ENCODE peak calls at places on chromosomes 11 and 22, in nine cellular contexts. One of them, this sample, is unnamed.

GRCh38 chr11:106706355-106706754 is 311.9 kb downstream of the GUCY1A2 start:
- DNase-seq in PC-3: peak; percentile 95
- DNase-seq in body of pancreas: no peak
- DNase-seq in effector memory CD4-positive, alpha-beta T cell: no peak
- DNase-seq in psoas muscle: no peak
- DNase-seq in lower lobe of right lung: no peak
- DNase-seq in naive thymus-derived CD4-positive, alpha-beta T cell: no peak
- DNase-seq in WERI-Rb-1: no peak
- DNase-seq in lung: no peak
- DNase-seq in this sample: no peak

GRCh38 chr11:94934362-94934761 is 39.0 kb downstream of the CWC15 start:
- DNase-seq in PC-3: no peak
- DNase-seq in body of pancreas: no peak
- DNase-seq in effector memory CD4-positive, alpha-beta T cell: no peak
- DNase-seq in psoas muscle: no peak
- DNase-seq in lower lobe of right lung: no peak
- DNase-seq in naive thymus-derived CD4-positive, alpha-beta T cell: no peak
- DNase-seq in WERI-Rb-1: no peak
- DNase-seq in lung: no peak
- DNase-seq in this sample: peak; percentile 88

GRCh38 chr22:39152511-39153219 is at the start of gene CBX7:
- DNase-seq in PC-3: peak; percentile 84
- DNase-seq in body of pancreas: peak; percentile 95
- DNase-seq in effector memory CD4-positive, alpha-beta T cell: peak; percentile 92
- DNase-seq in psoas muscle: peak; percentile 96
- DNase-seq in lower lobe of right lung: peak; percentile 97
- DNase-seq in naive thymus-derived CD4-positive, alpha-beta T cell: peak; percentile 93
- DNase-seq in WERI-Rb-1: peak; percentile 94
- DNase-seq in lung: peak; percentile 94
- DNase-seq in this sample: peak; percentile 89

GRCh38 chr22:36589856-36590255 is 60.9 kb upstream of the EIF3D start:
- DNase-seq in PC-3: no peak
- DNase-seq in body of pancreas: no peak
- DNase-seq in effector memory CD4-positive, alpha-beta T cell: no peak
- DNase-seq in psoas muscle: no peak
- DNase-seq in lower lobe of right lung: no peak
- DNase-seq in naive thymus-derived CD4-positive, alpha-beta T cell: no peak
- DNase-seq in WERI-Rb-1: no peak
- DNase-seq in lung: no peak
- DNase-seq in this sample: no peak

GRCh38 chr11:116459644-116460043 is 313.1 kb downstream of the BUD13 start:
- DNase-seq in PC-3: no peak
- DNase-seq in body of pancreas: no peak
- DNase-seq in effector memory CD4-positive, alpha-beta T cell: no peak
- DNase-seq in psoas muscle: no peak
- DNase-seq in lower lobe of right lung: no peak
- DNase-seq in naive thymus-derived CD4-positive, alpha-beta T cell: no peak
- DNase-seq in WERI-Rb-1: no peak
- DNase-seq in lung: no peak
- DNase-seq in this sample: no peak

GRCh38 chr22:38956551-38956950 is 858 bp upstream of the APOBEC3A start:
- DNase-seq in PC-3: no peak
- DNase-seq in body of pancreas: no peak
- DNase-seq in effector memory CD4-positive, alpha-beta T cell: no peak
- DNase-seq in psoas muscle: no peak
- DNase-seq in lower lobe of right lung: no peak
- DNase-seq in naive thymus-derived CD4-positive, alpha-beta T cell: no peak
- DNase-seq in WERI-Rb-1: no peak
- DNase-seq in lung: no peak
- DNase-seq in this sample: no peak

GRCh38 chr11:61760946-61761345 is 8.5 kb downstream of the MYRF start:
- DNase-seq in PC-3: no peak
- DNase-seq in body of pancreas: no peak
- DNase-seq in effector memory CD4-positive, alpha-beta T cell: no peak
- DNase-seq in psoas muscle: no peak
- DNase-seq in lower lobe of right lung: no peak
- DNase-seq in naive thymus-derived CD4-positive, alpha-beta T cell: no peak
- DNase-seq in WERI-Rb-1: no peak
- DNase-seq in lung: no peak
- DNase-seq in this sample: no peak

GRCh38 chr11:47641585-47642098 is 717 bp downstream of the MTCH2 start:
- DNase-seq in PC-3: peak; percentile 6
- DNase-seq in body of pancreas: no peak
- DNase-seq in effector memory CD4-positive, alpha-beta T cell: no peak
- DNase-seq in psoas muscle: no peak
- DNase-seq in lower lobe of right lung: no peak
- DNase-seq in naive thymus-derived CD4-positive, alpha-beta T cell: no peak
- DNase-seq in WERI-Rb-1: no peak
- DNase-seq in lung: no peak
- DNase-seq in this sample: peak; percentile 49

GRCh38 chr11:74321487-74322188 is 10.2 kb upstream of the P4HA3 start:
- DNase-seq in PC-3: peak; percentile 77
- DNase-seq in body of pancreas: no peak
- DNase-seq in effector memory CD4-positive, alpha-beta T cell: no peak
- DNase-seq in psoas muscle: no peak
- DNase-seq in lower lobe of right lung: no peak
- DNase-seq in naive thymus-derived CD4-positive, alpha-beta T cell: no peak
- DNase-seq in WERI-Rb-1: peak; percentile 27
- DNase-seq in lung: no peak
- DNase-seq in this sample: peak; percentile 57

GRCh38 chr11:74390697-74391096 is 7.5 kb downstream of the PGM2L1 start:
- DNase-seq in PC-3: no peak
- DNase-seq in body of pancreas: no peak
- DNase-seq in effector memory CD4-positive, alpha-beta T cell: no peak
- DNase-seq in psoas muscle: no peak
- DNase-seq in lower lobe of right lung: no peak
- DNase-seq in naive thymus-derived CD4-positive, alpha-beta T cell: no peak
- DNase-seq in WERI-Rb-1: no peak
- DNase-seq in lung: no peak
- DNase-seq in this sample: no peak

GRCh38 chr22:39139933-39140332 is 12.5 kb downstream of the CBX7 start:
- DNase-seq in PC-3: no peak
- DNase-seq in body of pancreas: no peak
- DNase-seq in effector memory CD4-positive, alpha-beta T cell: no peak
- DNase-seq in psoas muscle: no peak
- DNase-seq in lower lobe of right lung: no peak
- DNase-seq in naive thymus-derived CD4-positive, alpha-beta T cell: no peak
- DNase-seq in WERI-Rb-1: no peak
- DNase-seq in lung: no peak
- DNase-seq in this sample: no peak

GRCh38 chr11:74749127-74749964 is 697 bp downstream of the RNF169 start:
- DNase-seq in PC-3: peak; percentile 53
- DNase-seq in body of pancreas: peak; percentile 49
- DNase-seq in effector memory CD4-positive, alpha-beta T cell: peak; percentile 17
- DNase-seq in psoas muscle: peak; percentile 52
- DNase-seq in lower lobe of right lung: peak; percentile 79
- DNase-seq in naive thymus-derived CD4-positive, alpha-beta T cell: peak; percentile 40
- DNase-seq in WERI-Rb-1: peak; percentile 48
- DNase-seq in lung: peak; percentile 57
- DNase-seq in this sample: peak; percentile 65

GRCh38 chr11:120142072-120142423 is 4.1 kb upstream of the TRIM29 start:
- DNase-seq in PC-3: no peak
- DNase-seq in body of pancreas: peak; percentile 7
- DNase-seq in effector memory CD4-positive, alpha-beta T cell: no peak
- DNase-seq in psoas muscle: no peak
- DNase-seq in lower lobe of right lung: no peak
- DNase-seq in naive thymus-derived CD4-positive, alpha-beta T cell: no peak
- DNase-seq in WERI-Rb-1: no peak
- DNase-seq in lung: peak; percentile 26
- DNase-seq in this sample: no peak

DNA sequence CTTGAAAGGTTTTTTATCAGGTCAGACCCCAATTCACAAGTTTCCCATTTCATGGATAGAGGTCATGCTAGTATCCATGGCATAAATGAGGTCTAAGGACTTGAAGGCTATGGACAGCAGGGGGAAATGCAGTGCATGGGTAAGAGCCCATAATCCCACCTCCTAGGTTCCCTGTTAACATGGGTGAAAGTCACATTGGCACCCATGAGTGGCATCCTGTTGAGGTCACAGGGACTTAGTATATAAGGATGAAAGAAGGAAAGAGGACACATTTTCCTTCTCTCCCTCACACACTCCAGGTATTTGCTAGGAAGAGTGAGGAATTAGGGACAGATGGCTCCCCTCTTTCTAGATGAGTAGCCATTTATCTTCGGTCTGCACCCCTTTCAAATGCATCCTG is 9.4 kb upstream of the GLYAT start:
- DNase-seq in PC-3: no peak
- DNase-seq in body of pancreas: no peak
- DNase-seq in effector memory CD4-positive, alpha-beta T cell: no peak
- DNase-seq in psoas muscle: no peak
- DNase-seq in lower lobe of right lung: no peak
- DNase-seq in naive thymus-derived CD4-positive, alpha-beta T cell: no peak
- DNase-seq in WERI-Rb-1: no peak
- DNase-seq in lung: no peak
- DNase-seq in this sample: no peak
- H3K9me3 ChIP-seq in PC-3: peaks cover 9% of the 10 kb centered on the region
- H3K9me3 ChIP-seq in body of pancreas: peaks cover 13% of the 10 kb centered on the region
- H3K9me3 ChIP-seq in effector memory CD4-positive, alpha-beta T cell: no peaks in the 10 kb centered on the region
- H3K9me3 ChIP-seq in psoas muscle: no peaks in the 10 kb centered on the region
- H3K9me3 ChIP-seq in lower lobe of right lung: peaks cover 20% of the 10 kb centered on the region
- H3K9me3 ChIP-seq in naive thymus-derived CD4-positive, alpha-beta T cell: no peaks in the 10 kb centered on the region
- H3K9me3 ChIP-seq in WERI-Rb-1: peaks cover 3% of the 10 kb centered on the region
- H3K9me3 ChIP-seq in lung: peaks cover 12% of the 10 kb centered on the region
- H3K9me3 ChIP-seq in this sample: peaks cover 3% of the 10 kb centered on the region

DNA sequence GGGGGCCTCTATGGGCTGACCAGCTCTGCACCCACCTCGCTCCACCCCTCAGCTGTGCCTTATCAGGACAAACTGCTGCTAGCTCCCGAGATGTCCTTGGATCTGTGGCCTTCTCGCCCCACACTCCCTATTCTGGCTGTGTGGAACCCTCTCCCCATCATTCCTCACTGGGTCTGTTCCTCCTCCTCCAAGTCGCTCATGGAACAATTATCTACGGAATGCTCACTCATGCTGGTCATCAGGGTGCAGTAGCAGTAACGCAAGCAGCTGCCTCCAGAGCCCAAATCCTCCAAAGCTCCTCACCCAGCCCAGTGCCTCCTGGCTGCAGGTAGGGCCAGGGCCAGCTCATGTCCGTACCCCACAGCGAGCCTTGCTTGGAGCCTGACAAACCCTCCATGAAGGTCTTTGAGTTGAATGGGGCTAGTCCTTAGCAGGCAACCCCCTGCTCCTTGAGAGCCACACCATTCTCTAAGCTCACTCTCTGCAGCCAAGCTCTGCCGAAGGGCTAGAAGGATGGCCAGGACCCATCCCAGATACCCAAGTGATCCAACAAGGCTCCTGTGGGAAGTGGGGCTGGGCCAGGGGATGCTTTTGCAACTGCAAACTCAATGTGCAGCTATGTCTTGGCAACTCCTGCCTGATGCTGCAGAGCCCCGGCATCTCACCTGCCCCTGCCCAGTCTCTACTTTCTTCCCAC is 977.8 kb downstream of the TBC1D22A start:
- DNase-seq in PC-3: no peak
- DNase-seq in body of pancreas: no peak
- DNase-seq in effector memory CD4-positive, alpha-beta T cell: no peak
- DNase-seq in psoas muscle: no peak
- DNase-seq in lower lobe of right lung: no peak
- DNase-seq in naive thymus-derived CD4-positive, alpha-beta T cell: no peak
- DNase-seq in WERI-Rb-1: no peak
- DNase-seq in lung: no peak
- DNase-seq in this sample: no peak
- H3K9me3 ChIP-seq in PC-3: no peaks in the 10 kb centered on the region
- H3K9me3 ChIP-seq in body of pancreas: no peaks in the 10 kb centered on the region
- H3K9me3 ChIP-seq in effector memory CD4-positive, alpha-beta T cell: no peaks in the 10 kb centered on the region
- H3K9me3 ChIP-seq in psoas muscle: no peaks in the 10 kb centered on the region
- H3K9me3 ChIP-seq in lower lobe of right lung: no peaks in the 10 kb centered on the region
- H3K9me3 ChIP-seq in naive thymus-derived CD4-positive, alpha-beta T cell: no peaks in the 10 kb centered on the region
- H3K9me3 ChIP-seq in WERI-Rb-1: no peaks in the 10 kb centered on the region
- H3K9me3 ChIP-seq in lung: no peaks in the 10 kb centered on the region
- H3K9me3 ChIP-seq in this sample: no peaks in the 10 kb centered on the region

GRCh38 chr22:47690166-47690565 is 927.7 kb downstream of the TBC1D22A start:
- DNase-seq in PC-3: no peak
- DNase-seq in body of pancreas: no peak
- DNase-seq in effector memory CD4-positive, alpha-beta T cell: no peak
- DNase-seq in psoas muscle: no peak
- DNase-seq in lower lobe of right lung: no peak
- DNase-seq in naive thymus-derived CD4-positive, alpha-beta T cell: no peak
- DNase-seq in WERI-Rb-1: no peak
- DNase-seq in lung: no peak
- DNase-seq in this sample: no peak
- H3K9me3 ChIP-seq in PC-3: no peaks in the 10 kb centered on the region
- H3K9me3 ChIP-seq in body of pancreas: no peaks in the 10 kb centered on the region
- H3K9me3 ChIP-seq in effector memory CD4-positive, alpha-beta T cell: no peaks in the 10 kb centered on the region
- H3K9me3 ChIP-seq in psoas muscle: no peaks in the 10 kb centered on the region
- H3K9me3 ChIP-seq in lower lobe of right lung: no peaks in the 10 kb centered on the region
- H3K9me3 ChIP-seq in naive thymus-derived CD4-positive, alpha-beta T cell: no peaks in the 10 kb centered on the region
- H3K9me3 ChIP-seq in WERI-Rb-1: no peaks in the 10 kb centered on the region
- H3K9me3 ChIP-seq in lung: peaks cover 6% of the 10 kb centered on the region
- H3K9me3 ChIP-seq in this sample: no peaks in the 10 kb centered on the region

GRCh38 chr11:90705661-90706060 is 482.8 kb upstream of the CHORDC1 start:
- DNase-seq in PC-3: no peak
- DNase-seq in body of pancreas: no peak
- DNase-seq in effector memory CD4-positive, alpha-beta T cell: no peak
- DNase-seq in psoas muscle: no peak
- DNase-seq in lower lobe of right lung: no peak
- DNase-seq in naive thymus-derived CD4-positive, alpha-beta T cell: no peak
- DNase-seq in WERI-Rb-1: no peak
- DNase-seq in lung: no peak
- DNase-seq in this sample: no peak
- H3K9me3 ChIP-seq in PC-3: no peaks in the 10 kb centered on the region
- H3K9me3 ChIP-seq in body of pancreas: no peaks in the 10 kb centered on the region
- H3K9me3 ChIP-seq in effector memory CD4-positive, alpha-beta T cell: no peaks in the 10 kb centered on the region
- H3K9me3 ChIP-seq in psoas muscle: no peaks in the 10 kb centered on the region
- H3K9me3 ChIP-seq in lower lobe of right lung: no peaks in the 10 kb centered on the region
- H3K9me3 ChIP-seq in naive thymus-derived CD4-positive, alpha-beta T cell: no peaks in the 10 kb centered on the region
- H3K9me3 ChIP-seq in WERI-Rb-1: no peaks in the 10 kb centered on the region
- H3K9me3 ChIP-seq in lung: peaks cover 2% of the 10 kb centered on the region
- H3K9me3 ChIP-seq in this sample: no peaks in the 10 kb centered on the region

GRCh38 chr11:84675631-84676030 is 951.5 kb downstream of the DLG2 start:
- DNase-seq in PC-3: no peak
- DNase-seq in body of pancreas: no peak
- DNase-seq in effector memory CD4-positive, alpha-beta T cell: no peak
- DNase-seq in psoas muscle: no peak
- DNase-seq in lower lobe of right lung: no peak
- DNase-seq in naive thymus-derived CD4-positive, alpha-beta T cell: no peak
- DNase-seq in WERI-Rb-1: no peak
- DNase-seq in lung: no peak
- DNase-seq in this sample: no peak
- H3K9me3 ChIP-seq in PC-3: no peaks in the 10 kb centered on the region
- H3K9me3 ChIP-seq in body of pancreas: no peaks in the 10 kb centered on the region
- H3K9me3 ChIP-seq in effector memory CD4-positive, alpha-beta T cell: no peaks in the 10 kb centered on the region
- H3K9me3 ChIP-seq in psoas muscle: no peaks in the 10 kb centered on the region
- H3K9me3 ChIP-seq in lower lobe of right lung: no peaks in the 10 kb centered on the region
- H3K9me3 ChIP-seq in naive thymus-derived CD4-positive, alpha-beta T cell: no peaks in the 10 kb centered on the region
- H3K9me3 ChIP-seq in WERI-Rb-1: no peaks in the 10 kb centered on the region
- H3K9me3 ChIP-seq in lung: no peaks in the 10 kb centered on the region
- H3K9me3 ChIP-seq in this sample: no peaks in the 10 kb centered on the region

GRCh38 chr11:99461913-99462312 is 441.2 kb downstream of the CNTN5 start:
- DNase-seq in PC-3: no peak
- DNase-seq in body of pancreas: no peak
- DNase-seq in effector memory CD4-positive, alpha-beta T cell: no peak
- DNase-seq in psoas muscle: no peak
- DNase-seq in lower lobe of right lung: no peak
- DNase-seq in naive thymus-derived CD4-positive, alpha-beta T cell: no peak
- DNase-seq in WERI-Rb-1: no peak
- DNase-seq in lung: no peak
- DNase-seq in this sample: no peak

GRCh38 chr11:99464985-99465384 is 444.2 kb downstream of the CNTN5 start:
- DNase-seq in PC-3: no peak
- DNase-seq in body of pancreas: no peak
- DNase-seq in effector memory CD4-positive, alpha-beta T cell: no peak
- DNase-seq in psoas muscle: no peak
- DNase-seq in lower lobe of right lung: no peak
- DNase-seq in naive thymus-derived CD4-positive, alpha-beta T cell: no peak
- DNase-seq in WERI-Rb-1: no peak
- DNase-seq in lung: no peak
- DNase-seq in this sample: no peak
- H3K9me3 ChIP-seq in PC-3: no peaks in the 10 kb centered on the region
- H3K9me3 ChIP-seq in body of pancreas: no peaks in the 10 kb centered on the region
- H3K9me3 ChIP-seq in effector memory CD4-positive, alpha-beta T cell: no peaks in the 10 kb centered on the region
- H3K9me3 ChIP-seq in psoas muscle: no peaks in the 10 kb centered on the region
- H3K9me3 ChIP-seq in lower lobe of right lung: no peaks in the 10 kb centered on the region
- H3K9me3 ChIP-seq in naive thymus-derived CD4-positive, alpha-beta T cell: no peaks in the 10 kb centered on the region
- H3K9me3 ChIP-seq in WERI-Rb-1: no peaks in the 10 kb centered on the region
- H3K9me3 ChIP-seq in lung: no peaks in the 10 kb centered on the region
- H3K9me3 ChIP-seq in this sample: no peaks in the 10 kb centered on the region

This sample was measured in A673.